ENCODE peak calls at places on chromosome 16, in four cellular contexts. One of them, this sample, is unnamed.

GRCh38 chr16:74309789-74310781 is 13.5 kb downstream of the PSMD7 start:
- DNase-seq in SK-N-SH: peak
- DNase-seq in K562: peak
- DNase-seq in HepG2: peak
- DNase-seq in this sample: no peak

GRCh38 chr16:31706318-31706717 is 167.3 kb upstream of the ZNF267 start:
- DNase-seq in K562: no peak
- DNase-seq in HepG2: no peak
- DNase-seq in SK-N-SH: no peak
- DNase-seq in this sample: no peak

GRCh38 chr16:53754938-53755910 is 51.3 kb downstream of the FTO start:
- DNase-seq in HepG2: no peak
- DNase-seq in SK-N-SH: no peak
- DNase-seq in K562: peak
- DNase-seq in this sample: no peak

GRCh38 chr16:276360-277077 is 775 bp upstream of the RGS11 start:
- DNase-seq in HepG2: no peak
- DNase-seq in K562: no peak
- DNase-seq in SK-N-SH: no peak
- DNase-seq in this sample: no peak

GRCh38 chr16:2008631-2009301 is 855 bp downstream of the ZNF598 start:
- DNase-seq in HepG2: peak
- DNase-seq in K562: peak
- DNase-seq in SK-N-SH: peak
- DNase-seq in this sample: no peak

GRCh38 chr16:85686912-85687591 is 1.7 kb downstream of the GINS2 start:
- DNase-seq in K562: peak
- DNase-seq in HepG2: no peak
- DNase-seq in SK-N-SH: no peak
- DNase-seq in this sample: no peak

GRCh38 chr16:50841081-50841886 is 99.4 kb downstream of the CYLD start:
- DNase-seq in HepG2: no peak
- DNase-seq in SK-N-SH: no peak
- DNase-seq in K562: peak
- DNase-seq in this sample: no peak

GRCh38 chr16:84652565-84652964 is 4.3 kb downstream of the KLHL36 start:
- DNase-seq in HepG2: no peak
- DNase-seq in SK-N-SH: no peak
- DNase-seq in K562: no peak
- DNase-seq in this sample: no peak

GRCh38 chr16:1208239-1208830 is 16.7 kb downstream of the TPSG1 start:
- DNase-seq in SK-N-SH: no peak
- DNase-seq in HepG2: no peak
- DNase-seq in K562: no peak
- DNase-seq in this sample: no peak

GRCh38 chr16:64094170-64094960 is 1027.5 kb downstream of the CDH11 start:
- DNase-seq in SK-N-SH: no peak
- DNase-seq in K562: no peak
- DNase-seq in HepG2: no peak
- DNase-seq in this sample: no peak

GRCh38 chr16:2079311-2079800 is 31.6 kb downstream of the TSC2 start:
- DNase-seq in K562: no peak
- DNase-seq in HepG2: no peak
- DNase-seq in SK-N-SH: no peak
- DNase-seq in this sample: no peak

GRCh38 chr16:66020642-66021041 is 345.8 kb upstream of the CDH5 start:
- DNase-seq in SK-N-SH: no peak
- DNase-seq in K562: peak
- DNase-seq in HepG2: no peak
- DNase-seq in this sample: no peak

GRCh38 chr16:10827691-10828341 is 9.2 kb upstream of the TVP23A start:
- DNase-seq in K562: no peak
- DNase-seq in SK-N-SH: no peak
- DNase-seq in HepG2: no peak
- DNase-seq in this sample: no peak

GRCh38 chr16:35252356-35252936 is 1793.0 kb downstream of the TP53TG3F start:
- DNase-seq in SK-N-SH: no peak
- DNase-seq in K562: no peak
- DNase-seq in HepG2: no peak
- DNase-seq in this sample: no peak

GRCh38 chr16:85296859-85297698 is 184.8 kb upstream of the CIBAR2 start:
- DNase-seq in K562: peak
- DNase-seq in HepG2: peak
- DNase-seq in SK-N-SH: peak
- DNase-seq in this sample: no peak

GRCh38 chr16:50081428-50082018 is 15.8 kb downstream of the HEATR3 start:
- DNase-seq in HepG2: no peak
- DNase-seq in SK-N-SH: no peak
- DNase-seq in K562: no peak
- DNase-seq in this sample: no peak

GRCh38 chr16:49539758-49540157 is 166.2 kb downstream of the C16orf78 start:
- DNase-seq in HepG2: no peak
- DNase-seq in K562: no peak
- DNase-seq in SK-N-SH: no peak
- DNase-seq in this sample: no peak

GRCh38 chr16:51150159-51150893 is 744 bp downstream of the SALL1 start:
- DNase-seq in K562: no peak
- DNase-seq in SK-N-SH: peak
- DNase-seq in HepG2: no peak
- DNase-seq in this sample: no peak

GRCh38 chr16:66270333-66270927 is 96.1 kb upstream of the CDH5 start:
- DNase-seq in HepG2: peak
- DNase-seq in K562: peak
- DNase-seq in SK-N-SH: peak
- DNase-seq in this sample: no peak

GRCh38 chr16:7101054-7101453 is 231.6 kb upstream of the RBFOX1 start:
- DNase-seq in HepG2: no peak
- DNase-seq in K562: no peak
- DNase-seq in SK-N-SH: no peak
- DNase-seq in this sample: no peak

GRCh38 chr16:64397945-64398508 is 723.8 kb downstream of the CDH11 start:
- DNase-seq in SK-N-SH: no peak
- DNase-seq in K562: no peak
- DNase-seq in HepG2: no peak
- DNase-seq in this sample: no peak

GRCh38 chr16:79600636-79601091 is at the start of gene MAF:
- DNase-seq in HepG2: peak
- DNase-seq in SK-N-SH: peak
- DNase-seq in K562: peak
- DNase-seq in this sample: no peak

GRCh38 chr16:21156767-21157467 is 1.6 kb upstream of the LDAF1 start:
- DNase-seq in SK-N-SH: peak
- DNase-seq in K562: peak
- DNase-seq in HepG2: peak
- DNase-seq in this sample: no peak

GRCh38 chr16:3501783-3502400 is 1.1 kb downstream of the CLUAP1 start:
- DNase-seq in SK-N-SH: no peak
- DNase-seq in HepG2: no peak
- DNase-seq in K562: no peak
- DNase-seq in this sample: no peak

GRCh38 chr16:9141813-9142212 is 50.4 kb downstream of the HAPSTR1 start:
- DNase-seq in K562: no peak
- DNase-seq in SK-N-SH: no peak
- DNase-seq in HepG2: no peak
- DNase-seq in this sample: no peak

GRCh38 chr16:80966617-80967016 is 40.1 kb downstream of the CMC2 start:
- DNase-seq in SK-N-SH: no peak
- DNase-seq in K562: no peak
- DNase-seq in HepG2: no peak
- DNase-seq in this sample: no peak
- TF ChIP-seq MXI1 in SK-N-SH: no peak
- TF ChIP-seq MXI1 in K562: no peak
- TF ChIP-seq MXI1 in HepG2: no peak
- TF ChIP-seq MXI1 in this sample: no peak

GRCh38 chr16:15672514-15673167 is 22.6 kb downstream of the NDE1 start:
- DNase-seq in K562: peak
- DNase-seq in SK-N-SH: no peak
- DNase-seq in HepG2: peak
- DNase-seq in this sample: no peak
- TF ChIP-seq CHD2 in K562: no peak
- TF ChIP-seq CHD2 in SK-N-SH: no peak
- TF ChIP-seq CHD2 in HepG2: no peak
- TF ChIP-seq CHD2 in this sample: no peak

DNA sequence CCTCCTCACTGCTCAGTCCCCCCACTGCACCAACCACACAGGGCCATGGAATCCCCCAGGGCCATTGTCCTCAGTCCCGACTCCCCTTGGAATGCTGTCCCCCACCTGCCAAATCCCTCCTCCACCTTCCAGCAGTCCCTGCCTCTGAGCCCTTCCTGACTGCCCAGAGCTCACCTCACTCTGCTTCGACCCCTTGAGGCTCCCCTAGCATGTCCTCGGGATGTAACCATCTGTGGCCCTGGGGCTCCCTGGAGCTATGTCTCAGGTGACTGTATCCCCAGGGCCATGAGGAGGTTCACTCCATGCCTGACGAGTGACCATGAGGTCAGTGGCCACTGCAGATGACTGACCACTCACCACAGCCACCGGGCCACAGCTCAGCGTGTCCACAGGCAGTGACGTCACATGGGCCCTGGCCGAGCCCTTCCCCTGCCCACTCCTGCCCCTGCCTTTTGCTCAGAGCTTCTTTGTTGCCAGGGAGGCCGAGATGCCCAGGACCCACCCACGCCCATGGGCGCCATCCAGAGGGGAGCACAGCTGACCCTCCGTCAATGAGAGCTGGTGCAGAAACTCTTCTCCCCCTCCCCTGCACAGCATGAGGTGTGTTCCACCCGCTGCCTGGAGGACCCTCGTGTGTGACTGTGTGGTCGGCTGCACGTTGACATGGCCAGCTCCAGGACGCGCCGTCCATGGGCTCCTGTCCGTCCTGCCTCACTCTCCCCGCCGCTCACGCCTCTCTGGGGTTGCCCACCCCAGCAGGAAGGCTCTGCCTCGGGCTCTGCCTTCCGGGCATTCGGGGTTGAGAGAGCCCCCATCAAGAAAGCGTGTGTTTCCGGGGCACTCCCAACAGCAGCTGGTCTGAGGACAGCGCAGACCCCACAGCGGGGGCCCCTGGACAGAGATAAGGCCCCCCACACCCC is 7.9 kb upstream of the PIEZO1 start:
- DNase-seq in K562: no peak
- DNase-seq in HepG2: no peak
- DNase-seq in SK-N-SH: no peak
- DNase-seq in this sample: no peak
- TF ChIP-seq MXI1 in K562: no peak
- TF ChIP-seq MXI1 in HepG2: no peak
- TF ChIP-seq MXI1 in SK-N-SH: no peak
- TF ChIP-seq MXI1 in this sample: no peak

GRCh38 chr16:69176033-69176780 is 10.8 kb upstream of the SNTB2 start:
- DNase-seq in HepG2: no peak
- DNase-seq in SK-N-SH: no peak
- DNase-seq in K562: no peak
- DNase-seq in this sample: no peak
- TF ChIP-seq CHD2 in HepG2: no peak
- TF ChIP-seq CHD2 in SK-N-SH: no peak
- TF ChIP-seq CHD2 in K562: no peak
- TF ChIP-seq CHD2 in this sample: no peak

GRCh38 chr16:19974607-19975006 is 90.0 kb upstream of the GPRC5B start:
- DNase-seq in HepG2: no peak
- DNase-seq in SK-N-SH: no peak
- DNase-seq in K562: no peak
- DNase-seq in this sample: no peak
- TF ChIP-seq MXI1 in HepG2: no peak
- TF ChIP-seq MXI1 in SK-N-SH: no peak
- TF ChIP-seq MXI1 in K562: no peak
- TF ChIP-seq MXI1 in this sample: no peak